ENCODE peak calls at places on chromosomes 2 and 18, in six cellular contexts. Y is H54, Z is ovary, Q is uterus, F is HCT116, C is GM12891. I is an unnamed sample.

GRCh38 chr2:46097714-46098480 is 199.3 kb upstream of the EPAS1 start:
- DNase-seq in Y (peak), Z (peak), Q (peak), F (peak), C (no peak), I (no peak)

GRCh38 chr18:63890950-63891304 is 3.4 kb downstream of the SERPINB2 start:
- DNase-seq in Y (no peak), Z (no peak), Q (no peak), F (no peak), C (no peak), I (no peak)

GRCh38 chr2:136378712-136379595 is 261.0 kb upstream of the CXCR4 start:
- DNase-seq in Y (peak), Z (no peak), Q (no peak), F (peak), C (no peak), I (no peak)

GRCh38 chr2:85549826-85550225 is 10.9 kb downstream of the MAT2A start:
- DNase-seq in Y (no peak), Z (no peak), Q (peak), F (no peak), C (no peak), I (no peak)

GRCh38 chr2:32484907-32485306 is 128.1 kb downstream of the BIRC6 start:
- DNase-seq in Y (peak), Z (no peak), Q (no peak), F (peak), C (no peak), I (no peak)

GRCh38 chr2:163187995-163188655 is 349.6 kb upstream of the KCNH7 start:
- DNase-seq in Y (no peak), Z (no peak), Q (no peak), F (no peak), C (no peak), I (no peak)

GRCh38 chr2:106193491-106193976 is 567 bp downstream of the UXS1 start:
- DNase-seq in Y (peak), Z (peak), Q (peak), F (no peak), C (peak), I (peak)

GRCh38 chr2:216856666-216857065 is 3.2 kb downstream of the TNP1 start:
- DNase-seq in Y (no peak), Z (no peak), Q (no peak), F (no peak), C (no peak), I (no peak)

GRCh38 chr2:64644240-64645013 is 9.3 kb downstream of the SERTAD2 start:
- DNase-seq in Y (peak), Z (peak), Q (peak), F (peak), C (peak), I (no peak)

GRCh38 chr2:51084750-51085149 is 52.8 kb upstream of the NRXN1 start:
- DNase-seq in Y (no peak), Z (no peak), Q (no peak), F (no peak), C (no peak), I (no peak)

GRCh38 chr2:20203072-20203471 is 21.9 kb downstream of the SDC1 start:
- DNase-seq in Y (no peak), Z (no peak), Q (no peak), F (no peak), C (no peak), I (no peak)

GRCh38 chr18:68803371-68803770 is 5.5 kb downstream of the CCDC102B start:
- DNase-seq in Y (no peak), Z (no peak), Q (peak), F (no peak), C (no peak), I (no peak)

GRCh38 chr18:23143059-23143831 is 8.0 kb downstream of the CABLES1 start:
- DNase-seq in Y (no peak), Z (no peak), Q (peak), F (peak), C (no peak), I (no peak)

GRCh38 chr2:197994751-197995150 is 190.4 kb downstream of the PLCL1 start:
- DNase-seq in Y (no peak), Z (no peak), Q (no peak), F (no peak), C (no peak), I (no peak)

GRCh38 chr2:37000273-37000780 is 34.0 kb upstream of the STRN start:
- DNase-seq in Y (no peak), Z (no peak), Q (no peak), F (no peak), C (no peak), I (no peak)

GRCh38 chr2:28395334-28396061 is 2.8 kb downstream of the FOSL2 start:
- DNase-seq in Y (no peak), Z (peak), Q (peak), F (no peak), C (no peak), I (no peak)

GRCh38 chr18:46341989-46342525 is 237.9 kb downstream of the HAUS1 start:
- DNase-seq in Y (no peak), Z (no peak), Q (no peak), F (no peak), C (no peak), I (no peak)

GRCh38 chr2:204127238-204127637 is 190.7 kb downstream of the ICOS start:
- DNase-seq in Y (no peak), Z (no peak), Q (no peak), F (no peak), C (no peak), I (no peak)

GRCh38 chr2:44130441-44130840 is 38.2 kb upstream of the PPM1B start:
- DNase-seq in Y (no peak), Z (no peak), Q (no peak), F (no peak), C (no peak), I (no peak)

GRCh38 chr2:173122936-173123335 is 47.3 kb downstream of the MAP3K20 start:
- DNase-seq in Y (no peak), Z (no peak), Q (no peak), F (no peak), C (no peak), I (no peak)

GRCh38 chr2:44495035-44495434 is 133.3 kb downstream of the CAMKMT start:
- DNase-seq in Y (no peak), Z (no peak), Q (no peak), F (no peak), C (no peak), I (no peak)

GRCh38 chr18:61870151-61870550 is 22.7 kb downstream of the RNF152 start:
- DNase-seq in Y (no peak), Z (no peak), Q (no peak), F (no peak), C (no peak), I (no peak)

GRCh38 chr2:151945186-151945585 is 117.0 kb upstream of the ARL5A start:
- DNase-seq in Y (no peak), Z (no peak), Q (no peak), F (no peak), C (no peak), I (no peak)

GRCh38 chr2:196173505-196173904 is 2.1 kb upstream of the STK17B start:
- DNase-seq in Y (no peak), Z (no peak), Q (no peak), F (no peak), C (no peak), I (no peak)

GRCh38 chr18:26088482-26088881 is 1.9 kb downstream of the SS18 start:
- DNase-seq in Y (no peak), Z (no peak), Q (no peak), F (no peak), C (no peak), I (no peak)

GRCh38 chr18:63376493-63377053 is 9.6 kb upstream of the KDSR start:
- DNase-seq in Y (no peak), Z (no peak), Q (no peak), F (no peak), C (no peak), I (no peak)

GRCh38 chr2:240413813-240414429 is 21.5 kb upstream of the GPC1 start:
- DNase-seq in Y (no peak), Z (no peak), Q (no peak), F (no peak), C (no peak), I (no peak)

GRCh38 chr2:75728614-75729419 is 18.1 kb upstream of the GCFC2 start:
- DNase-seq in Y (no peak), Z (no peak), Q (no peak), F (no peak), C (no peak), I (no peak)

GRCh38 chr18:10080372-10080771 is 166.6 kb downstream of the VAPA start:
- DNase-seq in Y (no peak), Z (no peak), Q (no peak), F (no peak), C (no peak), I (no peak)

GRCh38 chr2:82511894-82512293 is 1947.2 kb downstream of the SUCLG1 start:
- DNase-seq in Y (no peak), Z (no peak), Q (no peak), F (no peak), C (no peak), I (no peak)

GRCh38 chr2:202035941-202036372 is 2.3 kb downstream of the FZD7 start:
- DNase-seq in Y (no peak), Z (peak), Q (peak), F (no peak), C (no peak), I (no peak)

GRCh38 chr2:193608451-193608850 is 1413.7 kb upstream of the TMEFF2 start:
- DNase-seq in Y (no peak), Z (no peak), Q (no peak), F (no peak), C (no peak), I (no peak)
- TF ChIP-seq POLR2A in Y (no peak), Z (no peak), Q (no peak), F (no peak), C (no peak), I (no peak)

GRCh38 chr2:2763998-2764355 is 432.9 kb upstream of the MYT1L start:
- DNase-seq in Y (no peak), Z (no peak), Q (no peak), F (no peak), C (no peak), I (no peak)
- TF ChIP-seq POLR2A in Y (no peak), Z (no peak), Q (no peak), F (no peak), C (no peak), I (no peak)

DNA sequence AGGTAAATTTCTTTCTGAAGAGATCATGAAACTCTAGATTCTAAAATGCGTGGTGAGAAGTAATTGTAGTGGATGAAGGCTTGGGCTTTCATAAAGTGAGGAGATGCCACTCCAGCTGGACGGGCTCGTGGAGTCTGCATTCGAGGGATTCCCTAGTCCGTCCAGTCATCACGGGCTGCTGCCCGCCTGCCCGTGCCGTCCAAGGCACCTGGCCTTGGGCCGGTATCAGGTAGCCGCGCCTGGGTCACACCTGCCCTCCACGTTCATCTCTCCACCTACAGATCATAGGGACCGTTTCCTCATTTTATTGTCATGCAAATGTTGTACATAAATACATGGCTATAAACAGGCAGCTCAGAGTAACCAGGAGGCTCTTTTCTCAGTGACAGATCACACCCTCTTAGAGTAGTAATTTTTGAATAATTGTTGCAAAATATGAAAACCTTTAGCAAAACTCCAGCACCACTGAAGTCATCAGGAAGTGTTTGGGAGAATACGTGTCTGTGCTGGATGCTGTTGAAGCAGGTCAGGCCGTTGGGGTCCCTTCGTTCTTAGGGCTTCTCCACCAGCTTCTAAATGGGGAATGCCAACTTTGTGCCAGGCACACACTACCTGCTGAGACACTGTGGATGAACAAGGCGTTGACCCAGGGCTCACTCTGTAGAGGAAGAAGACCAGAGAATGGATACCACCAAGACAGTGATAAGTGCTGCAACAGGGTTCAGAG is 112.6 kb downstream of the FAM210A start:
- DNase-seq in Y (no peak), Z (no peak), Q (no peak), F (no peak), C (no peak), I (no peak)
- TF ChIP-seq POLR2A in Y (no peak), Z (no peak), Q (no peak), F (no peak), C (peak), I (no peak)

GRCh38 chr18:28176933-28177827 is at the start of gene CDH2:
- DNase-seq in Y (peak), Z (peak), Q (peak), F (no peak), C (peak), I (peak)
- TF ChIP-seq POLR2A in Y (peak), Z (no peak), Q (no peak), F (no peak), C (no peak), I (no peak)

GRCh38 chr18:2908946-2909335 is 62.1 kb downstream of the EMILIN2 start:
- DNase-seq in Y (no peak), Z (no peak), Q (peak), F (no peak), C (no peak), I (no peak)
- TF ChIP-seq POLR2A in Y (no peak), Z (no peak), Q (no peak), F (no peak), C (no peak), I (no peak)

GRCh38 chr2:10813085-10813748 is 632 bp upstream of the PDIA6 start:
- DNase-seq in Y (no peak), Z (no peak), Q (no peak), F (no peak), C (no peak), I (no peak)

GRCh38 chr2:10810175-10811161 is 2.1 kb downstream of the PDIA6 start:
- DNase-seq in Y (no peak), Z (no peak), Q (no peak), F (no peak), C (no peak), I (no peak)

GRCh38 chr2:10812362-10813084 is at the start of gene PDIA6:
- DNase-seq in Y (peak), Z (peak), Q (peak), F (peak), C (peak), I (peak)

GRCh38 chr2:10814142-10814541 is 1.6 kb upstream of the PDIA6 start:
- DNase-seq in Y (no peak), Z (no peak), Q (no peak), F (no peak), C (no peak), I (no peak)

DNA sequence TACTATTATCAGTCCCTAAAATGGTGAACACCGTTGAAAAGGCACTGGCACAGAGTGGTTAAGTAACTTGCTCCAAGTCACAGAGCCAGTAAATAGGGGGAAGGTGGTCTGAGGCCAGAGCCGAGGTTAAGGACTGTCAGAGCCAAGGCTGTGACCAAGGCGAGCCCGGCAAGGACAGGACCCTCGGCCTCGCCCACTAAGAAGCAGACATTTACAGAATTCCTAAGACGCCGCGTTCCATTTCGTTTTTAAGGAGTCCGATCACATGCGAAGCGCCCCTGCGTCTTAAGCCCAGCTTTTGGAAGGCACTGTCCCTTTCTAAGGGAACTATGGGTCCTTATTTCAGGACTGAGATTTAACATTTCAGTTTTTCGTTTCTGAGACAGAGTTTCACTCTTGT is 1.0 kb downstream of the PDIA6 start:
- DNase-seq in Y (no peak), Z (no peak), Q (no peak), F (no peak), C (no peak), I (no peak)
- TF ChIP-seq POLR2A in Y (no peak), Z (no peak), Q (no peak), F (no peak), C (no peak), I (no peak)

DNA sequence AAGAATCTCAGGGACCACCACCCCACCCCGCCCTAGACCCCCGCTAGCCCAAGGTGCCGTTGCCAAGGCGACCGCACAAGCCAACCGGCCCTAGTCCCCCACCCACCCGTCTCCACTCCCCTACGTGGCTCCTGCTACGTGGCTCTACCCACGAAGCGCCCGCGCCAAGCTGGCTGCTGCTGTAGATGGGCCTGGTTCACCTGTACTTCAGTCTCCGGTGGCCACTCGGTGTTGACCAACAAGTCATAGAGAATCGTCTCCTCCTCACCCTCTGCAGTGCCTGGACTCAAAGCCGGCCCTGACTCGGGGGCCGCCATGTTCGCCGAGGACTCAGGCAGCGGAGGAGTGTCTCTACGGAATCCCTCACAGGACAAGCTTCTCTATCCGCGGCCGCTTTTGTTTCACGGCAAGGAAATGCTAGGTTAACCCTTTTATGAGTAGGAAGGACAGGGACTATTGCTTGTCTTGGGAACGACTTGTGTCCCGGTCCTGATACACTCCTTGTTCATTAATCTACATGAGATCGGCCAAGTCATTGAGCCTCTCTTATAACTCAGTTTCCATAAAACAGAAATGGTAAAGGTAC is at the start of gene NBAS:
- DNase-seq in Y (peak), Z (peak), Q (peak), F (peak), C (peak), I (peak)
- TF ChIP-seq POLR2A in Y (peak), Z (peak), Q (peak), F (peak), C (peak), I (peak)

GRCh38 chr18:31973929-31974546 is 31.1 kb upstream of the TRAPPC8 start:
- DNase-seq in Y (no peak), Z (no peak), Q (no peak), F (no peak), C (no peak), I (no peak)

GRCh38 chr18:31977270-31977872 is 34.4 kb upstream of the TRAPPC8 start:
- DNase-seq in Y (no peak), Z (peak), Q (peak), F (peak), C (no peak), I (no peak)

GRCh38 chr18:31979714-31980113 is 36.8 kb upstream of the TRAPPC8 start:
- DNase-seq in Y (no peak), Z (no peak), Q (no peak), F (no peak), C (no peak), I (no peak)

GRCh38 chr18:31978616-31979015 is 35.7 kb upstream of the TRAPPC8 start:
- DNase-seq in Y (no peak), Z (no peak), Q (no peak), F (no peak), C (no peak), I (no peak)

DNA sequence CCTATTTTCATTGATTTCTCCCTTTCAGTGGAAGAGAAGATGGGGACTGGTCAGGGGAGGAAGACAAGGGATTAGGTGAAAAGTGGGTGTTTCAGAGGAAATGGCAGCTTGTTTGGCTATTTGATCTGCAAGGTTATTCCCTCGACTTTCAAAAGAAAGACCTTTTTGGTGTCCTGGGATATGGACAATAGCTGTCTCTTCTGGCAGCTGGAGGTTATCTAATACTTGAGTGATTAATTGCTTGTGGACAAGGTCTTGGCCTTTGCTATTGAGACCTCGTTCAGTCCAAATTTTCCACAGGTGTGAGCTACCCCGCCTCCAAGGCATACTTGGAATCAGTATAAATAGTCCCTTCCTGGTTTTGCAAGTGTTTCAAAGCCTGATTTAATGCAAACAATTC is 33.3 kb upstream of the TRAPPC8 start:
- DNase-seq in Y (no peak), Z (no peak), Q (no peak), F (no peak), C (no peak), I (no peak)
- TF ChIP-seq POLR2A in Y (no peak), Z (no peak), Q (no peak), F (no peak), C (no peak), I (no peak)

GRCh38 chr2:230924092-230924469 is 961 bp downstream of the GPR55 start:
- DNase-seq in Y (no peak), Z (no peak), Q (no peak), F (no peak), C (no peak), I (no peak)
- TF ChIP-seq POLR2A in Y (no peak), Z (no peak), Q (no peak), F (no peak), C (peak), I (peak)

GRCh38 chr2:219249203-219249980 is 3.7 kb upstream of the TUBA4B start:
- DNase-seq in Y (peak), Z (peak), Q (peak), F (no peak), C (no peak), I (no peak)
- TF ChIP-seq POLR2A in Y (no peak), Z (no peak), Q (peak), F (no peak), C (no peak), I (peak)